ENCODE peak calls at places on chromosomes 4 and X, in eight cellular contexts. V is mesendoderm; K is activated CD8-positive, alpha-beta memory T cell treated with anti-CD3 and anti-CD28 coated beads for 24 hours; B is posterior vena cava; J is AG08396; F is NCI-H1105 treated with DMSO at 0.1 percent for 48 hours; G is NAMALWA; Q is OCI-LY7. D is an unnamed sample.

GRCh38 chr4:168924648-168925047 is 85.4 kb downstream of the CBR4 start:
- DNase-seq in G (no peak), F (no peak), Q (no peak), V (no peak), K (no peak), B (no peak), J (no peak), D (no peak)

GRCh38 chr4:39427477-39428119 is 20.9 kb downstream of the KLB start:
- DNase-seq in B (no peak), V (no peak), K (no peak), F (peak), J (no peak), G (no peak), Q (no peak), D (no peak)

GRCh38 chr4:56731857-56732256 is 50.8 kb upstream of the HOPX start:
- DNase-seq in Q (no peak), V (peak), J (no peak), F (no peak), B (no peak), G (no peak), K (no peak), D (no peak)

GRCh38 chr4:22384154-22384553 is 131.7 kb downstream of the ADGRA3 start:
- DNase-seq in B (no peak), G (no peak), K (no peak), V (no peak), F (no peak), Q (no peak), J (no peak), D (no peak)

GRCh38 chr4:109576462-109576861 is 16.4 kb downstream of the MCUB start:
- DNase-seq in V (no peak), B (no peak), Q (no peak), F (peak), K (no peak), G (no peak), J (no peak), D (peak)

GRCh38 chrX:138287200-138287865 is 424.2 kb downstream of the FGF13 start:
- DNase-seq in K (no peak), V (peak), J (no peak), Q (no peak), G (no peak), F (no peak), B (no peak), D (no peak)

GRCh38 chrX:136586386-136586785 is 54.4 kb downstream of the VGLL1 start:
- DNase-seq in G (no peak), F (no peak), V (no peak), K (no peak), J (no peak), B (no peak), Q (no peak), D (no peak)

GRCh38 chr4:6463311-6464289 is 8.8 kb downstream of the PPP2R2C start:
- DNase-seq in F (no peak), G (no peak), J (no peak), B (peak), Q (no peak), K (peak), V (no peak), D (no peak)

GRCh38 chr4:27218013-27218412 is 357.4 kb downstream of the STIM2 start:
- DNase-seq in K (no peak), V (no peak), J (no peak), G (no peak), B (no peak), F (no peak), Q (no peak), D (no peak)

GRCh38 chrX:133254666-133255065 is 36.5 kb upstream of the TFDP3 start:
- DNase-seq in J (no peak), F (no peak), Q (no peak), B (no peak), V (no peak), G (no peak), K (no peak), D (no peak)

GRCh38 chr4:73257995-73258667 is 467 bp downstream of the ANKRD17 start:
- DNase-seq in K (no peak), V (peak), B (no peak), G (peak), J (peak), F (no peak), Q (peak), D (no peak)

GRCh38 chrX:2503591-2504500 is 3.1 kb upstream of the DHRSX start:
- DNase-seq in G (no peak), B (peak), K (peak), Q (no peak), F (no peak), J (no peak), V (no peak), D (no peak)

GRCh38 chr4:134024251-134024650 is 177.3 kb downstream of the PABPC4L start:
- DNase-seq in Q (peak), G (peak), F (no peak), K (no peak), B (no peak), V (peak), J (no peak), D (no peak)